ENCODE peak calls at places on chromosomes 5 and 9, in seven cellular contexts. One of them, this sample, is unnamed.

GRCh38 chr5:172313877-172314276 is 30.3 kb upstream of the UBTD2 start:
- DNase-seq in fibroblast of mammary gland: no peak
- DNase-seq in lung: no peak
- DNase-seq in heart right ventricle: no peak
- DNase-seq in WERI-Rb-1: no peak
- DNase-seq in brain microvascular endothelial cell: no peak
- DNase-seq in neural progenitor cell: no peak
- DNase-seq in this sample: no peak

GRCh38 chr5:57209316-57210040 is 35.6 kb downstream of the GPBP1 start:
- DNase-seq in neural progenitor cell: peak
- DNase-seq in brain microvascular endothelial cell: no peak
- DNase-seq in heart right ventricle: no peak
- DNase-seq in lung: no peak
- DNase-seq in WERI-Rb-1: no peak
- DNase-seq in fibroblast of mammary gland: peak
- DNase-seq in this sample: no peak

GRCh38 chr9:81517954-81518353 is 171.4 kb downstream of the TLE1 start:
- DNase-seq in lung: no peak
- DNase-seq in neural progenitor cell: peak
- DNase-seq in brain microvascular endothelial cell: no peak
- DNase-seq in heart right ventricle: no peak
- DNase-seq in WERI-Rb-1: no peak
- DNase-seq in fibroblast of mammary gland: no peak
- DNase-seq in this sample: no peak

GRCh38 chr5:61275841-61276240 is 56.2 kb upstream of the ZSWIM6 start:
- DNase-seq in WERI-Rb-1: no peak
- DNase-seq in brain microvascular endothelial cell: peak
- DNase-seq in lung: peak
- DNase-seq in neural progenitor cell: no peak
- DNase-seq in heart right ventricle: peak
- DNase-seq in fibroblast of mammary gland: peak
- DNase-seq in this sample: no peak

GRCh38 chr9:15714746-15715145 is 161.9 kb downstream of the CCDC171 start:
- DNase-seq in brain microvascular endothelial cell: no peak
- DNase-seq in neural progenitor cell: no peak
- DNase-seq in fibroblast of mammary gland: no peak
- DNase-seq in lung: no peak
- DNase-seq in WERI-Rb-1: no peak
- DNase-seq in heart right ventricle: no peak
- DNase-seq in this sample: no peak

GRCh38 chr5:37991903-37992299 is 152.1 kb upstream of the GDNF start:
- DNase-seq in neural progenitor cell: no peak
- DNase-seq in brain microvascular endothelial cell: no peak
- DNase-seq in WERI-Rb-1: no peak
- DNase-seq in lung: no peak
- DNase-seq in heart right ventricle: no peak
- DNase-seq in fibroblast of mammary gland: no peak
- DNase-seq in this sample: no peak

GRCh38 chr9:122099271-122099869 is 6.3 kb upstream of the TTLL11 start:
- DNase-seq in lung: peak
- DNase-seq in heart right ventricle: peak
- DNase-seq in brain microvascular endothelial cell: peak
- DNase-seq in WERI-Rb-1: peak
- DNase-seq in fibroblast of mammary gland: peak
- DNase-seq in neural progenitor cell: peak
- DNase-seq in this sample: peak

GRCh38 chr9:749712-750111 is 91.8 kb upstream of the DMRT1 start:
- DNase-seq in lung: no peak
- DNase-seq in heart right ventricle: no peak
- DNase-seq in brain microvascular endothelial cell: no peak
- DNase-seq in WERI-Rb-1: no peak
- DNase-seq in neural progenitor cell: peak
- DNase-seq in fibroblast of mammary gland: peak
- DNase-seq in this sample: no peak

GRCh38 chr9:86944974-86945867 is 2.1 kb downstream of the GAS1 start:
- DNase-seq in heart right ventricle: no peak
- DNase-seq in neural progenitor cell: peak
- DNase-seq in brain microvascular endothelial cell: no peak
- DNase-seq in fibroblast of mammary gland: no peak
- DNase-seq in lung: peak
- DNase-seq in WERI-Rb-1: no peak
- DNase-seq in this sample: no peak

GRCh38 chr5:36414869-36415282 is 113.2 kb upstream of the RANBP3L start:
- DNase-seq in brain microvascular endothelial cell: no peak
- DNase-seq in fibroblast of mammary gland: peak
- DNase-seq in lung: no peak
- DNase-seq in heart right ventricle: no peak
- DNase-seq in WERI-Rb-1: no peak
- DNase-seq in neural progenitor cell: peak
- DNase-seq in this sample: no peak

GRCh38 chr5:52455920-52456319 is 331.8 kb upstream of the ITGA1 start:
- DNase-seq in heart right ventricle: no peak
- DNase-seq in brain microvascular endothelial cell: no peak
- DNase-seq in WERI-Rb-1: no peak
- DNase-seq in neural progenitor cell: no peak
- DNase-seq in lung: no peak
- DNase-seq in fibroblast of mammary gland: no peak
- DNase-seq in this sample: no peak

GRCh38 chr9:69176446-69177135 is 2.5 kb downstream of the TJP2 start:
- DNase-seq in neural progenitor cell: no peak
- DNase-seq in fibroblast of mammary gland: peak
- DNase-seq in heart right ventricle: no peak
- DNase-seq in WERI-Rb-1: no peak
- DNase-seq in lung: no peak
- DNase-seq in brain microvascular endothelial cell: no peak
- DNase-seq in this sample: no peak

GRCh38 chr5:158832736-158833135 is 267.0 kb downstream of the EBF1 start:
- DNase-seq in WERI-Rb-1: no peak
- DNase-seq in neural progenitor cell: no peak
- DNase-seq in fibroblast of mammary gland: peak
- DNase-seq in heart right ventricle: no peak
- DNase-seq in lung: no peak
- DNase-seq in brain microvascular endothelial cell: no peak
- DNase-seq in this sample: no peak

GRCh38 chr9:135789838-135790291 is 87.9 kb downstream of the KCNT1 start:
- DNase-seq in lung: no peak
- DNase-seq in fibroblast of mammary gland: no peak
- DNase-seq in neural progenitor cell: no peak
- DNase-seq in brain microvascular endothelial cell: no peak
- DNase-seq in WERI-Rb-1: no peak
- DNase-seq in heart right ventricle: no peak
- DNase-seq in this sample: no peak

GRCh38 chr5:169668732-169669131 is 31.7 kb downstream of the DOCK2 start:
- DNase-seq in fibroblast of mammary gland: no peak
- DNase-seq in brain microvascular endothelial cell: no peak
- DNase-seq in neural progenitor cell: peak
- DNase-seq in lung: no peak
- DNase-seq in WERI-Rb-1: no peak
- DNase-seq in heart right ventricle: no peak
- DNase-seq in this sample: no peak

GRCh38 chr5:147483197-147483790 is 26.6 kb downstream of the DPYSL3 start:
- DNase-seq in brain microvascular endothelial cell: no peak
- DNase-seq in fibroblast of mammary gland: peak
- DNase-seq in lung: no peak
- DNase-seq in neural progenitor cell: no peak
- DNase-seq in heart right ventricle: no peak
- DNase-seq in WERI-Rb-1: no peak
- DNase-seq in this sample: no peak

GRCh38 chr5:107782770-107783169 is 112.0 kb upstream of the EFNA5 start:
- DNase-seq in lung: no peak
- DNase-seq in heart right ventricle: no peak
- DNase-seq in brain microvascular endothelial cell: no peak
- DNase-seq in fibroblast of mammary gland: no peak
- DNase-seq in WERI-Rb-1: no peak
- DNase-seq in neural progenitor cell: no peak
- DNase-seq in this sample: no peak

GRCh38 chr5:126182901-126183695 is 240.1 kb upstream of the GRAMD2B start:
- DNase-seq in neural progenitor cell: no peak
- DNase-seq in heart right ventricle: peak
- DNase-seq in brain microvascular endothelial cell: no peak
- DNase-seq in lung: no peak
- DNase-seq in WERI-Rb-1: no peak
- DNase-seq in fibroblast of mammary gland: no peak
- DNase-seq in this sample: no peak

GRCh38 chr9:37423508-37423907 is 1.0 kb downstream of the GRHPR start:
- DNase-seq in neural progenitor cell: no peak
- DNase-seq in heart right ventricle: no peak
- DNase-seq in lung: no peak
- DNase-seq in brain microvascular endothelial cell: no peak
- DNase-seq in fibroblast of mammary gland: no peak
- DNase-seq in WERI-Rb-1: no peak
- DNase-seq in this sample: no peak

GRCh38 chr5:123819401-123819800 is 307.4 kb downstream of the CSNK1G3 start:
- DNase-seq in lung: no peak
- DNase-seq in neural progenitor cell: no peak
- DNase-seq in fibroblast of mammary gland: no peak
- DNase-seq in heart right ventricle: no peak
- DNase-seq in WERI-Rb-1: no peak
- DNase-seq in brain microvascular endothelial cell: no peak
- DNase-seq in this sample: no peak

GRCh38 chr5:93191016-93191415 is 390.0 kb downstream of the NR2F1-AS1 start:
- DNase-seq in neural progenitor cell: peak
- DNase-seq in WERI-Rb-1: no peak
- DNase-seq in fibroblast of mammary gland: no peak
- DNase-seq in lung: no peak
- DNase-seq in brain microvascular endothelial cell: no peak
- DNase-seq in heart right ventricle: no peak
- DNase-seq in this sample: no peak

GRCh38 chr5:62786099-62786498 is 207.5 kb downstream of the LRRC70 start:
- DNase-seq in neural progenitor cell: no peak
- DNase-seq in heart right ventricle: no peak
- DNase-seq in WERI-Rb-1: no peak
- DNase-seq in lung: no peak
- DNase-seq in fibroblast of mammary gland: no peak
- DNase-seq in brain microvascular endothelial cell: no peak
- DNase-seq in this sample: no peak

GRCh38 chr5:61600945-61601491 is 269.0 kb downstream of the ZSWIM6 start:
- DNase-seq in neural progenitor cell: no peak
- DNase-seq in brain microvascular endothelial cell: no peak
- DNase-seq in lung: no peak
- DNase-seq in WERI-Rb-1: no peak
- DNase-seq in heart right ventricle: no peak
- DNase-seq in fibroblast of mammary gland: no peak
- DNase-seq in this sample: no peak

GRCh38 chr5:151107738-151108520 is 27.1 kb upstream of the TNIP1 start:
- DNase-seq in brain microvascular endothelial cell: peak
- DNase-seq in fibroblast of mammary gland: peak
- DNase-seq in lung: no peak
- DNase-seq in neural progenitor cell: no peak
- DNase-seq in WERI-Rb-1: no peak
- DNase-seq in heart right ventricle: no peak
- DNase-seq in this sample: no peak
- TF ChIP-seq CTCF in brain microvascular endothelial cell: no peak
- TF ChIP-seq CTCF in fibroblast of mammary gland: no peak
- TF ChIP-seq CTCF in lung: no peak
- TF ChIP-seq CTCF in neural progenitor cell: no peak
- TF ChIP-seq CTCF in WERI-Rb-1: no peak
- TF ChIP-seq CTCF in heart right ventricle: no peak
- TF ChIP-seq CTCF in this sample: no peak

GRCh38 chr5:83563631-83564030 is 92.1 kb downstream of the VCAN start:
- DNase-seq in fibroblast of mammary gland: no peak
- DNase-seq in neural progenitor cell: no peak
- DNase-seq in WERI-Rb-1: no peak
- DNase-seq in brain microvascular endothelial cell: no peak
- DNase-seq in heart right ventricle: no peak
- DNase-seq in lung: no peak
- DNase-seq in this sample: no peak

GRCh38 chr5:83564069-83564749 is 92.7 kb downstream of the VCAN start:
- DNase-seq in lung: no peak
- DNase-seq in WERI-Rb-1: no peak
- DNase-seq in neural progenitor cell: peak
- DNase-seq in fibroblast of mammary gland: peak
- DNase-seq in heart right ventricle: no peak
- DNase-seq in brain microvascular endothelial cell: no peak
- DNase-seq in this sample: no peak

GRCh38 chr5:83562207-83562606 is 90.7 kb downstream of the VCAN start:
- DNase-seq in WERI-Rb-1: no peak
- DNase-seq in neural progenitor cell: no peak
- DNase-seq in heart right ventricle: no peak
- DNase-seq in fibroblast of mammary gland: no peak
- DNase-seq in lung: no peak
- DNase-seq in brain microvascular endothelial cell: no peak
- DNase-seq in this sample: no peak

GRCh38 chr5:83559141-83559785 is 87.7 kb downstream of the VCAN start:
- DNase-seq in fibroblast of mammary gland: no peak
- DNase-seq in lung: no peak
- DNase-seq in WERI-Rb-1: no peak
- DNase-seq in brain microvascular endothelial cell: no peak
- DNase-seq in heart right ventricle: no peak
- DNase-seq in neural progenitor cell: no peak
- DNase-seq in this sample: no peak

GRCh38 chr5:83562817-83563557 is 91.4 kb downstream of the VCAN start:
- DNase-seq in WERI-Rb-1: no peak
- DNase-seq in fibroblast of mammary gland: peak
- DNase-seq in brain microvascular endothelial cell: no peak
- DNase-seq in heart right ventricle: no peak
- DNase-seq in lung: no peak
- DNase-seq in neural progenitor cell: peak
- DNase-seq in this sample: no peak
- TF ChIP-seq CTCF in WERI-Rb-1: no peak
- TF ChIP-seq CTCF in fibroblast of mammary gland: no peak
- TF ChIP-seq CTCF in brain microvascular endothelial cell: no peak
- TF ChIP-seq CTCF in heart right ventricle: no peak
- TF ChIP-seq CTCF in lung: no peak
- TF ChIP-seq CTCF in neural progenitor cell: no peak
- TF ChIP-seq CTCF in this sample: no peak

GRCh38 chr5:156593546-156593945 is 256.5 kb upstream of the PPP1R2B start:
- DNase-seq in brain microvascular endothelial cell: no peak
- DNase-seq in WERI-Rb-1: no peak
- DNase-seq in heart right ventricle: no peak
- DNase-seq in fibroblast of mammary gland: no peak
- DNase-seq in lung: no peak
- DNase-seq in neural progenitor cell: no peak
- DNase-seq in this sample: no peak
- TF ChIP-seq CTCF in brain microvascular endothelial cell: no peak
- TF ChIP-seq CTCF in WERI-Rb-1: no peak
- TF ChIP-seq CTCF in heart right ventricle: no peak
- TF ChIP-seq CTCF in fibroblast of mammary gland: no peak
- TF ChIP-seq CTCF in lung: no peak
- TF ChIP-seq CTCF in neural progenitor cell: no peak
- TF ChIP-seq CTCF in this sample: no peak

GRCh38 chr5:128491291-128491690 is 46.8 kb downstream of the FBN2 start:
- DNase-seq in heart right ventricle: no peak
- DNase-seq in brain microvascular endothelial cell: peak
- DNase-seq in fibroblast of mammary gland: peak
- DNase-seq in lung: no peak
- DNase-seq in WERI-Rb-1: no peak
- DNase-seq in neural progenitor cell: peak
- DNase-seq in this sample: no peak

GRCh38 chr5:128493657-128494329 is 44.3 kb downstream of the FBN2 start:
- DNase-seq in lung: no peak
- DNase-seq in neural progenitor cell: no peak
- DNase-seq in fibroblast of mammary gland: peak
- DNase-seq in WERI-Rb-1: no peak
- DNase-seq in brain microvascular endothelial cell: no peak
- DNase-seq in heart right ventricle: no peak
- DNase-seq in this sample: no peak

GRCh38 chr5:128498844-128499455 is 39.1 kb downstream of the FBN2 start:
- DNase-seq in lung: no peak
- DNase-seq in neural progenitor cell: peak
- DNase-seq in fibroblast of mammary gland: peak
- DNase-seq in WERI-Rb-1: peak
- DNase-seq in brain microvascular endothelial cell: peak
- DNase-seq in heart right ventricle: no peak
- DNase-seq in this sample: no peak

GRCh38 chr5:128494516-128494915 is 43.5 kb downstream of the FBN2 start:
- DNase-seq in lung: no peak
- DNase-seq in heart right ventricle: no peak
- DNase-seq in WERI-Rb-1: peak
- DNase-seq in neural progenitor cell: peak
- DNase-seq in brain microvascular endothelial cell: no peak
- DNase-seq in fibroblast of mammary gland: peak
- DNase-seq in this sample: no peak
- TF ChIP-seq CTCF in lung: no peak
- TF ChIP-seq CTCF in heart right ventricle: no peak
- TF ChIP-seq CTCF in WERI-Rb-1: peak
- TF ChIP-seq CTCF in neural progenitor cell: peak
- TF ChIP-seq CTCF in brain microvascular endothelial cell: peak
- TF ChIP-seq CTCF in fibroblast of mammary gland: peak
- TF ChIP-seq CTCF in this sample: peak

This sample was measured in progenitor cell of endocrine pancreas.